ENCODE peak calls at places on chromosomes 13 and 19, in five cellular contexts. V is lower leg skin, H is left lung, M is pancreas, A is astrocyte. J is an unnamed sample.
A peak's percentile ranks its signal among the peaks of the same experiment; 100 is the strongest.

GRCh38 chr19:3357362-3357730 is 9.0 kb upstream of the NFIC start:
- DNase-seq in A (no peak), H (no peak), V (no peak), M (no peak), J (no peak)

GRCh38 chr19:17775245-17775927 is 19.6 kb upstream of the B3GNT3 start:
- DNase-seq in M (no peak), H (no peak), A (no peak), V (no peak), J (peak; percentile 43)

GRCh38 chr19:2491130-2491801 is 15.3 kb downstream of the GADD45B start:
- DNase-seq in A (peak; percentile 89), V (peak; percentile 67), M (peak; percentile 99), H (peak; percentile 85), J (no peak)

GRCh38 chr19:45076851-45077730 is 813 bp upstream of the ZNF296 start:
- DNase-seq in A (no peak), H (no peak), M (no peak), V (no peak), J (no peak)

GRCh38 chr19:33251526-33252090 is 26.0 kb upstream of the SLC7A10 start:
- DNase-seq in V (no peak), M (no peak), A (no peak), H (no peak), J (no peak)

GRCh38 chr13:35957174-35957867 is 173.9 kb downstream of the DCLK1 start:
- DNase-seq in A (no peak), V (peak; percentile 34), M (no peak), H (no peak), J (no peak)

GRCh38 chr13:94548382-94549240 is 47.3 kb downstream of the TGDS start:
- DNase-seq in H (peak; percentile 65), A (peak; percentile 27), V (no peak), M (peak; percentile 79), J (peak; percentile 43)

GRCh38 chr13:108346376-108346775 is 76.9 kb downstream of the TNFSF13B start:
- DNase-seq in A (no peak), M (no peak), H (no peak), V (no peak), J (no peak)

GRCh38 chr13:108269601-108270328 is at the start of gene TNFSF13B:
- DNase-seq in V (no peak), H (peak; percentile 66), A (no peak), M (peak; percentile 79), J (no peak)

GRCh38 chr13:107457686-107458085 is 757.6 kb downstream of the LIG4 start:
- DNase-seq in A (peak; percentile 10), V (no peak), M (no peak), H (no peak), J (no peak)

GRCh38 chr19:34386645-34387445 is 17.4 kb upstream of the PDCD2L start:
- DNase-seq in A (no peak), V (no peak), H (no peak), M (no peak), J (no peak)

GRCh38 chr19:41376241-41376997 is at the start of gene TMEM91:
- DNase-seq in V (no peak), H (peak; percentile 54), M (no peak), A (no peak), J (no peak)

GRCh38 chr13:88097541-88097940 is 426.4 kb downstream of the SLITRK5 start:
- DNase-seq in M (no peak), V (no peak), A (no peak), H (no peak), J (no peak)

GRCh38 chr19:2822846-2823245 is 3.2 kb downstream of the ZNF554 start:
- DNase-seq in V (no peak), A (no peak), H (no peak), M (no peak), J (no peak)

GRCh38 chr13:43787998-43788397 is 1.2 kb upstream of the ENOX1 start:
- DNase-seq in M (no peak), A (peak; percentile 18), V (no peak), H (no peak), J (no peak)

DNA sequence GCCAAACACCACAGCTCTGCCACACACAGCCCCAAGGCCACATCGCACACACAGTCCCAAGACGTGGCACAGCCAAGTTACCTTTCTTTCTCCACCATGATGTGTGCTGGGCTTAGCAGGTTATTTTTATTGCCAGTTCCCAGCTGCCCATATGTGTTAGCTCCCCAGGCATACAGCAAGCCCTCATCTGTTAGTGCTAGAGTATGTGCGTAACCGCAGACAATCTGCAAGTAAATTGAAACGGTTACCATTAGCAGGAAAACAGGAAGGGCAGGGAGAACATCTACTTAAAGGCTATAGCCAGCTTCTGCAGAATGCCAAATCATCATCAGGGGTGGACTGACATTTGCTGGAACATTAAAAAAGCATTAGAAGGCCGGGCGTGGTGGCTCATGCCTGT is 34.1 kb downstream of the RCBTB1 start:
- DNase-seq in A (no peak), M (no peak), V (no peak), H (no peak), J (no peak)
- TF ChIP-seq CTCF in A (no peak), M (no peak), V (no peak), H (no peak), J (no peak)

DNA sequence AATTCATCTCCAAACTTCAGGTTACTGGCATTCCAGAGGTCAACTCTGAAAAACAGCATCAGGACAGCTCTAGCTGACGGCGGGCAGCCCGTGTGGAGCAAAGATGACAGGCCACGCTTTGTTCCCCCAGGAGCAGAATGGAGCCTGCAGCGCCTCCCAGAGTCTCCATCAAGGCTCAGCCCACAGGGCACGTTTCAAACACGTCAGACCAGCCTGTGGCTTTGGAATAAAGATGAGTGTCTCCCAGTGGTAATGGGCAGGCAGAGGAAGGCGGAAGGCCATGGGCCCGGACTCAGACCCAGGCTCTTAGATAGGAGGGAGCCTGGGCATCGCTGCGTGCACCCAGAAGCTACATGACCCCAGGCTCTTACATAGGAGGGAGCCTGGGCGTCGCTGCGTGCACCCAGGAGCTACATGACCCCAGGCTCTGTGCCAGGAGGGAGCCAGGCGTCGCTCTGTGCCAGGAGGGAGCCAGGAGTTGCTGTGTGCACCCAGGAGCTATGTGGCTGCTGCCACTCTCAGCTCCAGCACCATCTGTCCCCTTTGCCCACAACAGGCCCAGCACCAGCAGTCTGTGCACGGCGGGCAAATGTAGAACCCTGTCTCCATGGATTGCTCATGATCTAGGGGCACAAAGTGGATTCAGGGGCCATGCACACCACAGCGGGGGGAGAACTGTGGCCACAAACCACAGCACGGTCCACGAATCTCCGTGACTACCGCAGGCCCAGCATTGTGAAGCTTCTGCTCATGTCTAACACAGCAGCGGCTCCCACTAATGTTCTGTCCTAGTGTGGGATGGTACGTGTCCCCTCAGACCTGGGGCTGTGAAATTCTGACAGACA is 47.8 kb upstream of the C13orf46 start:
- DNase-seq in A (no peak), V (no peak), H (no peak), M (peak; percentile 35), J (no peak)
- TF ChIP-seq CTCF in A (no peak), V (no peak), H (no peak), M (no peak), J (no peak)

GRCh38 chr19:5338661-5339469 is 1.7 kb downstream of the PTPRS start:
- DNase-seq in A (no peak), H (no peak), V (no peak), M (no peak), J (no peak)
- TF ChIP-seq CTCF in A (no peak), H (no peak), V (no peak), M (no peak), J (no peak)

GRCh38 chr19:19033176-19033425 is 216 bp downstream of the SUGP2 start:
- DNase-seq in V (no peak), H (no peak), A (no peak), M (peak; percentile 71), J (no peak)

GRCh38 chr19:19034204-19034624 is 811 bp downstream of the ARMC6 start:
- DNase-seq in V (peak; percentile 61), H (peak; percentile 76), M (peak; percentile 30), A (peak; percentile 42), J (no peak)

GRCh38 chr19:19033426-19034203 is at the start of the genes ARMC6 and SUGP2:
- DNase-seq in A (peak; percentile 60), H (peak; percentile 88), M (peak; percentile 94), V (peak; percentile 68), J (peak; percentile 58)

GRCh38 chr19:19028526-19028925 is 4.8 kb downstream of the SUGP2 start:
- DNase-seq in A (no peak), V (no peak), M (no peak), H (no peak), J (no peak)

GRCh38 chr19:19032420-19033175 is 719 bp downstream of the SUGP2 start:
- DNase-seq in H (peak; percentile 95), A (peak; percentile 94), V (peak; percentile 87), M (peak; percentile 37), J (peak; percentile 70)
- TF ChIP-seq CTCF in H (no peak), A (no peak), V (no peak), M (no peak), J (no peak)

J was measured in omental fat pad.